ENCODE peak calls at places on chromosomes 13 and 19, in eight cellular contexts. M, S, K, U, L, G, J and A are unnamed samples.

GRCh38 chr19:41993612-41994483 is at the start of gene ATP1A3:
- DNase-seq in J (peak; percentile 93), G (no peak), K (no peak), M (no peak), U (no peak), S (peak; percentile 46), L (peak; percentile 41), A (no peak)

GRCh38 chr13:41696163-41697003 is 239.0 kb downstream of the RGCC start:
- DNase-seq in S (no peak), G (no peak), U (no peak), L (no peak), M (no peak), J (no peak), K (no peak), A (no peak)

GRCh38 chr19:41934849-41935374 is 6.7 kb upstream of the ERFL start:
- DNase-seq in G (no peak), M (peak; percentile 85), K (no peak), S (peak; percentile 58), L (peak; percentile 85), J (peak; percentile 88), U (peak; percentile 90), A (no peak)

GRCh38 chr19:11209892-11210655 is 12.7 kb upstream of the KANK2 start:
- DNase-seq in J (no peak), G (no peak), M (no peak), L (no peak), K (no peak), S (no peak), U (no peak), A (no peak)

GRCh38 chr13:83798731-83799130 is 83.5 kb downstream of the SLITRK1 start:
- DNase-seq in G (no peak), K (no peak), U (no peak), S (no peak), J (no peak), M (no peak), L (no peak), A (no peak)

GRCh38 chr19:6876790-6877189 is 10.6 kb upstream of the ADGRE1 start:
- DNase-seq in U (no peak), G (no peak), J (no peak), M (no peak), S (no peak), K (no peak), L (no peak), A (no peak)

GRCh38 chr13:106786006-106786579 is 218.2 kb upstream of the ARGLU1 start:
- DNase-seq in G (no peak), M (no peak), U (no peak), J (no peak), S (no peak), K (no peak), L (no peak), A (no peak)

GRCh38 chr13:42048625-42049453 is at the start of gene DGKH:
- DNase-seq in G (no peak), L (peak; percentile 92), U (peak; percentile 96), M (peak; percentile 52), K (peak; percentile 50), S (peak; percentile 84), J (peak; percentile 89), A (peak; percentile 62)

GRCh38 chr13:104477256-104477655 is 1411.0 kb upstream of the SLC10A2 start:
- DNase-seq in K (no peak), U (no peak), L (no peak), M (no peak), J (no peak), S (no peak), G (no peak), A (no peak)

GRCh38 chr19:14786421-14786851 is 8.1 kb upstream of the ADGRE2 start:
- DNase-seq in K (no peak), M (no peak), L (no peak), U (peak; percentile 78), S (no peak), G (peak; percentile 83), J (peak; percentile 80), A (no peak)

GRCh38 chr13:50916701-50917184 is 7.2 kb downstream of the RNASEH2B start:
- DNase-seq in M (no peak), K (no peak), G (no peak), U (no peak), J (no peak), L (peak; percentile 28), S (no peak), A (no peak)

DNA sequence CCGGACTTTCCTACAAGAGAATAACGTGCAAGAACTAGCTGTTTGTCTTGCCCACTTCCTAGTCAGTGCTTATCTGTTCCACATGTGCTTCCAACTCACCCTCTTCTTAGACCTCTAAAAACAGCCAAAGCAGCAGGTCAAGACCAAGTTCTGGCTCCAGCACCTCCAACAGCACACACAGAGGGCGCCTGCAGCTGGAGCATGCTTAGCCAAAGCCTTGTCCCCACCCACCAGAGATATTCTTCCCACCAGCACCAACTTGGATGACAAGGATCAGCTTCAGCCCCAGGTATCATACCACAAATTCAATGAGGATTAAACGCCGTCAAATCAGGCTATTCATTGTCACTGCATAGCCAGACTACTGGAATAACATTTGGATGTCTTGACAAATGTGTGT is 17.9 kb downstream of the RCBTB1 start:
- DNase-seq in G (no peak), M (no peak), K (no peak), S (no peak), L (no peak), J (no peak), U (no peak), A (no peak)
- TF ChIP-seq CTCF in G (no peak), M (no peak), K (no peak), S (no peak), L (no peak), J (no peak), U (no peak), A (no peak)

GRCh38 chr19:2170219-2170618 is 6.5 kb downstream of the DOT1L start:
- DNase-seq in S (no peak), L (no peak), M (no peak), G (no peak), J (peak; percentile 77), U (no peak), K (no peak), A (no peak)

GRCh38 chr19:2173388-2173787 is 9.7 kb downstream of the DOT1L start:
- DNase-seq in U (no peak), S (no peak), K (no peak), J (no peak), M (no peak), L (no peak), G (no peak), A (no peak)

GRCh38 chr19:2173841-2174577 is 10.3 kb downstream of the DOT1L start:
- DNase-seq in L (no peak), J (no peak), K (no peak), S (no peak), G (no peak), U (no peak), M (no peak), A (no peak)

GRCh38 chr19:2170987-2171348 is 7.2 kb downstream of the DOT1L start:
- DNase-seq in M (no peak), S (no peak), U (no peak), J (no peak), K (no peak), L (no peak), G (no peak), A (no peak)

DNA sequence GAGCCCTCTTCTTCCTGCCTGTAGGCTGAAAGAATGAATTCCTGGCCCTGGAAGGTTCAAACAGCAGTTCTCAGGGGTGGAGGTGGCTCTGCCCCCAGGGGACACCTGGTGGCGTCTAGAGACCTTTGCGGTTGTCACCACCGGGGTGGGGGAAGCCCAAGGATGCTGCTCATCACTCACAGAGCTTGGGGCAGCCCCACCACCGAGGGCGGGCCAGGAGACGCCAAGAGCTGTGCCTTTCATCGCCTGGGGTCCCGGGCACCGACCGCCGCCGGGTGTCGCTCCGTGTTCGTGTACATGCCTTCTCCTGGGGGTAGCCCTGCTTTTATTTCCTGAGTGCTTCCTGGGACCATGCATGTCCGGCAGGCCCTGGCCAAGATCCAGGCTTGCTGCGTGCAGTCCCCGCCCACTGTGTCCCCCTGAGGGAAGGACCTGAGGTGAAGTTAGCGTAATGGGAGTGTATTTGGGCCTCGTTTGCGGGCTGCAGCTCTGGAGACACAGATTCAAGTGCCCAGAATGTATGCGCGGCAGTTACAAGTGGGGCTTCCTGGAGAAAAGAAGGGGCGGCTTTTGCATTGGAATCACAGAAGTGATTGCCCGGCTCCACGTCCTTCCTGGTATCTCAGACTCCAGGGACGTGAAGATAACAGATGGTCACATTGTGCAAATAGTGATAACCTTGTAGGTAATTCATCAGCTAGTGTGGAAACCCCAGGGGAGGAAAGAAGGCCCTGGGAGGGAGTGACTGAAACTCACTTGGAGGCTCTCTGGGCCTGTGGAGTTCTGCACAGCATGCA is 7.8 kb downstream of the DOT1L start:
- DNase-seq in M (no peak), L (no peak), U (no peak), S (peak; percentile 41), G (no peak), K (no peak), J (peak; percentile 45), A (no peak)
- TF ChIP-seq CTCF in M (peak; percentile 18), L (no peak), U (no peak), S (no peak), G (no peak), K (no peak), J (peak; percentile 9), A (no peak)

GRCh38 chr19:18345296-18345695 is 4.9 kb downstream of the PGPEP1 start:
- DNase-seq in U (no peak), J (no peak), K (no peak), M (no peak), L (no peak), G (no peak), S (no peak), A (no peak)

GRCh38 chr19:18344546-18344945 is 4.1 kb downstream of the PGPEP1 start:
- DNase-seq in G (no peak), M (no peak), J (peak; percentile 76), K (no peak), U (no peak), L (no peak), S (no peak), A (no peak)

GRCh38 chr19:18348171-18348570 is 7.8 kb downstream of the PGPEP1 start:
- DNase-seq in G (no peak), S (no peak), L (no peak), M (no peak), U (no peak), K (no peak), J (no peak), A (no peak)

GRCh38 chr19:18349524-18350128 is 9.2 kb downstream of the PGPEP1 start:
- DNase-seq in S (peak; percentile 60), K (no peak), G (no peak), J (peak; percentile 49), M (no peak), U (peak; percentile 92), L (peak; percentile 78), A (peak; percentile 71)

GRCh38 chr19:18346091-18346490 is 5.7 kb downstream of the PGPEP1 start:
- DNase-seq in M (no peak), U (no peak), S (no peak), K (no peak), L (peak; percentile 64), J (no peak), G (no peak), A (no peak)
- TF ChIP-seq CTCF in M (no peak), U (no peak), S (no peak), K (no peak), L (no peak), J (no peak), G (no peak), A (no peak)

DNA sequence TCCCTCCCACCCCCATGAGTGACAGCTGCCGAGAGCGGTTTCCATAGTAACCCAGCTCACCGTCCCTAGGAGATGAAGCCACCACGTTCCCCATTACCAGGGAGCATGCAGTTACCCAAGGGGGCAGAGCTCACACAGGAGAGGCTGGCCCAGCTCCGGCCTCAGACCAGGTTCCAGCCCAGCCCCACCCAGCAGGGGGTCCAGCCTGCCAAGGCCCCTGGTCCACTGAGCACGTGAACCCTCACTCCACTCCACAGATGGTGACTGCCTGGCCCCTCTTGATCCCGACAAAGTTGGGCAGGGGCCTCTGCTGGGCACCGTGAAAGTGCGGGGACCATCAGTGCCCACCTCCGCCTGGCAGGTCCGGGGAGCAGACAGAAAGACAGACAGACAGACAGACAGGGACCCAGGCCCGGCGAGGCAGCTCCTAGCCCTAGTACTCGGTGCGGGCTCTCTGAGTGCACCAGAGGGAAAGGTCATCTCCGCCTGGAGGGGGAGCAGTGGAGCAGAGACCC is 50.7 kb downstream of the CELF5 start:
- DNase-seq in K (no peak), M (peak; percentile 49), U (no peak), G (no peak), S (no peak), L (no peak), J (peak; percentile 87), A (no peak)
- TF ChIP-seq CTCF in K (no peak), M (no peak), U (no peak), G (no peak), S (no peak), L (no peak), J (no peak), A (no peak)